ENCODE peak calls at places on chromosomes 13 and 19, in five cellular contexts. One of them, this sample, is unnamed. For H3K4me1, the result is how much of the 10 kb centered on the place peaks cover.

GRCh38 chr13:95573226-95573625 is 20.7 kb downstream of the CLDN10 start:
- DNase-seq in MM.1S: no peak
- DNase-seq in fibroblast of lung: peak
- DNase-seq in upper lobe of right lung: no peak
- DNase-seq in right lobe of liver: no peak
- DNase-seq in this sample: no peak

GRCh38 chr13:66563076-66563475 is 667.1 kb downstream of the PCDH9 start:
- DNase-seq in upper lobe of right lung: no peak
- DNase-seq in right lobe of liver: no peak
- DNase-seq in fibroblast of lung: peak
- DNase-seq in MM.1S: no peak
- DNase-seq in this sample: no peak

GRCh38 chr13:85693889-85694511 is 105.2 kb downstream of the SLITRK6 start:
- DNase-seq in fibroblast of lung: peak
- DNase-seq in upper lobe of right lung: no peak
- DNase-seq in right lobe of liver: no peak
- DNase-seq in MM.1S: no peak
- DNase-seq in this sample: no peak

GRCh38 chr19:8366961-8367326 is 3.0 kb downstream of the ANGPTL4 start:
- DNase-seq in MM.1S: no peak
- DNase-seq in upper lobe of right lung: peak
- DNase-seq in fibroblast of lung: peak
- DNase-seq in right lobe of liver: no peak
- DNase-seq in this sample: no peak

GRCh38 chr19:2425622-2426581 is 1.5 kb downstream of the TIMM13 start:
- DNase-seq in right lobe of liver: no peak
- DNase-seq in upper lobe of right lung: no peak
- DNase-seq in fibroblast of lung: no peak
- DNase-seq in MM.1S: no peak
- DNase-seq in this sample: no peak

GRCh38 chr13:112057434-112057735 is 9.6 kb upstream of the SOX1 start:
- DNase-seq in upper lobe of right lung: no peak
- DNase-seq in fibroblast of lung: no peak
- DNase-seq in right lobe of liver: no peak
- DNase-seq in MM.1S: no peak
- DNase-seq in this sample: no peak

GRCh38 chr19:10142701-10143375 is 23.1 kb upstream of the EIF3G start:
- DNase-seq in MM.1S: no peak
- DNase-seq in upper lobe of right lung: peak
- DNase-seq in right lobe of liver: no peak
- DNase-seq in fibroblast of lung: no peak
- DNase-seq in this sample: no peak

GRCh38 chr19:47243776-47244547 is 12.4 kb upstream of the CCDC9 start:
- DNase-seq in MM.1S: peak
- DNase-seq in upper lobe of right lung: peak
- DNase-seq in fibroblast of lung: peak
- DNase-seq in right lobe of liver: peak
- DNase-seq in this sample: peak

GRCh38 chr19:53879145-53880037 is 2.6 kb upstream of the PRKCG start:
- DNase-seq in upper lobe of right lung: peak
- DNase-seq in MM.1S: no peak
- DNase-seq in right lobe of liver: peak
- DNase-seq in fibroblast of lung: peak
- DNase-seq in this sample: peak

GRCh38 chr19:47210689-47211316 is 20.2 kb downstream of the BBC3 start:
- DNase-seq in MM.1S: peak
- DNase-seq in fibroblast of lung: peak
- DNase-seq in right lobe of liver: no peak
- DNase-seq in upper lobe of right lung: peak
- DNase-seq in this sample: peak

GRCh38 chr19:32404939-32405430 is 585 bp upstream of the DPY19L3 start:
- DNase-seq in fibroblast of lung: peak
- DNase-seq in right lobe of liver: peak
- DNase-seq in upper lobe of right lung: peak
- DNase-seq in MM.1S: peak
- DNase-seq in this sample: peak

GRCh38 chr19:38210458-38210987 is 13.5 kb downstream of the DPF1 start:
- DNase-seq in MM.1S: no peak
- DNase-seq in upper lobe of right lung: no peak
- DNase-seq in right lobe of liver: no peak
- DNase-seq in fibroblast of lung: peak
- DNase-seq in this sample: peak

GRCh38 chr19:6576869-6577281 is 14.1 kb downstream of the CD70 start:
- DNase-seq in MM.1S: no peak
- DNase-seq in fibroblast of lung: no peak
- DNase-seq in upper lobe of right lung: no peak
- DNase-seq in right lobe of liver: no peak
- DNase-seq in this sample: no peak

GRCh38 chr13:93466502-93467036 is 240.0 kb downstream of the GPC6 start:
- DNase-seq in fibroblast of lung: no peak
- DNase-seq in MM.1S: no peak
- DNase-seq in right lobe of liver: no peak
- DNase-seq in upper lobe of right lung: no peak
- DNase-seq in this sample: no peak

GRCh38 chr13:51826606-51827005 is 18.4 kb downstream of the TMEM272 start:
- DNase-seq in MM.1S: no peak
- DNase-seq in fibroblast of lung: no peak
- DNase-seq in upper lobe of right lung: no peak
- DNase-seq in right lobe of liver: no peak
- DNase-seq in this sample: no peak

GRCh38 chr19:20928371-20928770 is 5.3 kb downstream of the ZNF85 start:
- DNase-seq in fibroblast of lung: peak
- DNase-seq in upper lobe of right lung: no peak
- DNase-seq in MM.1S: no peak
- DNase-seq in right lobe of liver: no peak
- DNase-seq in this sample: no peak

GRCh38 chr19:54047626-54048025 is 16.1 kb downstream of the VSTM1 start:
- DNase-seq in upper lobe of right lung: no peak
- DNase-seq in right lobe of liver: no peak
- DNase-seq in MM.1S: no peak
- DNase-seq in fibroblast of lung: no peak
- DNase-seq in this sample: no peak

GRCh38 chr13:60351326-60351725 is 45.7 kb upstream of the TDRD3 start:
- DNase-seq in upper lobe of right lung: no peak
- DNase-seq in right lobe of liver: no peak
- DNase-seq in fibroblast of lung: peak
- DNase-seq in MM.1S: no peak
- DNase-seq in this sample: no peak

GRCh38 chr13:51827254-51827653 is 17.7 kb downstream of the TMEM272 start:
- DNase-seq in fibroblast of lung: no peak
- DNase-seq in right lobe of liver: no peak
- DNase-seq in upper lobe of right lung: no peak
- DNase-seq in MM.1S: no peak
- DNase-seq in this sample: no peak

GRCh38 chr19:54095136-54095858 is 5.3 kb downstream of the OSCAR start:
- DNase-seq in MM.1S: no peak
- DNase-seq in right lobe of liver: no peak
- DNase-seq in upper lobe of right lung: no peak
- DNase-seq in fibroblast of lung: no peak
- DNase-seq in this sample: no peak

GRCh38 chr13:80307401-80307987 is 33.4 kb downstream of the SPRY2 start:
- DNase-seq in upper lobe of right lung: no peak
- DNase-seq in fibroblast of lung: no peak
- DNase-seq in right lobe of liver: no peak
- DNase-seq in MM.1S: no peak
- DNase-seq in this sample: no peak

DNA sequence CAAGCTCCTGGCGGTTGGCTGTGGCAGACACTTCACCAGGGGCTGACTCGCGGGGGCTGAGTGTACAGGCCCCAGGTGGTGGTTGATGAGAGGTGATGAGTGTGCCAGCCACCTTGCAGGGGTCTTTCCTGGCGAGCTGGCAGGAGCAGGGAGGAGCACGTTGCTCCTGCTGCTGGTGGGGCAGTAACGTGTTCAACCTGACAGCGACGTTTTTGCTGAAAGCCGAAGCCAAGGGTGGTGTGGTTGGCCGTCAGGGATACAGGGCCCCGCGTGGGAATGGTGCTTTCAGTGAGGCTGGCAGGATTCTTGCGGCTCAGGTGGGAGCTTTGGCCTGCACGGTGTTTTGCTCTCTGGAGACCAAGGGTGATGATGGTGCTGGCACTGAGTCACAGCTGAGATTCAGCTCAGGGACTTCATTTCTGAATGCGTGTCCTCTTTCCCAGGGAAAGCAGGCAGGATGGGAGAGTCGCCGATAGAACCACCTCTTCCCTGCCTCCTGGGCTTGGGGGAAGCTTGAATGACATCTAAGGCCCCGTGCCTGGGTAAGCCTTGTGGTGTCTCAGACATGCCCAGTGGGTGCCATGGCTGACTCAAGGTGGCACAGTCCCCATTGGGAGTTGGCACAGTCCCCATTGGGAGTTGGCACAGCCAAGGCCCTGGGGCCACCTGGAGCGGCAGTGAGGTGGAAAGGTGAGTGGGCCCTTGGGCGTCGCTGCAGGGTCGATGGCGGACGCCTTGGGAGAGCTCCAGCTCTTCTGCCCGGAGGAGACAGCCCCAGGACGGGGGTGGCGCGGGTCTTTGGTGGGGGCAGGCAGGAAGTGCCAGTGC is 8.8 kb downstream of the DAZAP1 start:
- DNase-seq in fibroblast of lung: peak
- DNase-seq in upper lobe of right lung: no peak
- DNase-seq in right lobe of liver: peak
- DNase-seq in MM.1S: no peak
- DNase-seq in this sample: no peak
- H3K4me3 ChIP-seq in fibroblast of lung: peak
- H3K4me3 ChIP-seq in upper lobe of right lung: peak
- H3K4me3 ChIP-seq in right lobe of liver: no peak
- H3K4me3 ChIP-seq in MM.1S: no peak
- H3K4me3 ChIP-seq in this sample: peak

DNA sequence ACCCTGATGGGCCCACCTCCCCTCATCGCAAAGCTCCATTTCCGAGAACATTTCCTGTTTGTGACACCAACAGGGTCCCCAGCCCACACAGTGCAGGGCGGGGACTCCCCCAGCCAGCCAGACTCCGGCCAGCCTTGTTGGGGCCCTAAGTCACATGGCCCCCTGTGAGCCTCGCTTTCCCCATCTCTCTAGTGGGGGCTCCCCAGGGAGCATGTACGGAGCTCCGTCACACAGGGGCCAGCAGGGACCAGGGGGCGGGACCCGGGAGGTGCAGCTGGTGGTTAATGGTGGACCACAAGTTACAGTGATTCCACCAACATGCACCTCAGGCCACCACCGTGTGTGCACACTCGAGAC is 1.7 kb downstream of the TBXA2R start:
- DNase-seq in upper lobe of right lung: no peak
- DNase-seq in MM.1S: no peak
- DNase-seq in fibroblast of lung: no peak
- DNase-seq in right lobe of liver: no peak
- DNase-seq in this sample: no peak
- H3K4me1 ChIP-seq in upper lobe of right lung: under half
- H3K4me1 ChIP-seq in MM.1S: under half
- H3K4me1 ChIP-seq in fibroblast of lung: under half
- H3K4me1 ChIP-seq in right lobe of liver: under half
- H3K4me1 ChIP-seq in this sample: under half

GRCh38 chr19:18594824-18595373 is 6.3 kb downstream of the REX1BD start:
- DNase-seq in fibroblast of lung: no peak
- DNase-seq in MM.1S: no peak
- DNase-seq in upper lobe of right lung: peak
- DNase-seq in right lobe of liver: no peak
- DNase-seq in this sample: no peak
- H3K4me3 ChIP-seq in fibroblast of lung: no peak
- H3K4me3 ChIP-seq in MM.1S: peak
- H3K4me3 ChIP-seq in upper lobe of right lung: peak
- H3K4me3 ChIP-seq in right lobe of liver: no peak
- H3K4me3 ChIP-seq in this sample: peak

GRCh38 chr19:23055946-23056345 is 53.0 kb upstream of the ZNF728 start:
- DNase-seq in right lobe of liver: no peak
- DNase-seq in MM.1S: no peak
- DNase-seq in fibroblast of lung: no peak
- DNase-seq in upper lobe of right lung: no peak
- DNase-seq in this sample: no peak

GRCh38 chr19:23054456-23054855 is 51.5 kb upstream of the ZNF728 start:
- DNase-seq in fibroblast of lung: no peak
- DNase-seq in MM.1S: no peak
- DNase-seq in upper lobe of right lung: no peak
- DNase-seq in right lobe of liver: no peak
- DNase-seq in this sample: no peak

GRCh38 chr19:23055501-23055900 is 52.5 kb upstream of the ZNF728 start:
- DNase-seq in fibroblast of lung: no peak
- DNase-seq in right lobe of liver: no peak
- DNase-seq in upper lobe of right lung: no peak
- DNase-seq in MM.1S: no peak
- DNase-seq in this sample: no peak

GRCh38 chr19:23049256-23049655 is 46.3 kb upstream of the ZNF728 start:
- DNase-seq in MM.1S: no peak
- DNase-seq in right lobe of liver: no peak
- DNase-seq in upper lobe of right lung: no peak
- DNase-seq in fibroblast of lung: no peak
- DNase-seq in this sample: no peak

DNA sequence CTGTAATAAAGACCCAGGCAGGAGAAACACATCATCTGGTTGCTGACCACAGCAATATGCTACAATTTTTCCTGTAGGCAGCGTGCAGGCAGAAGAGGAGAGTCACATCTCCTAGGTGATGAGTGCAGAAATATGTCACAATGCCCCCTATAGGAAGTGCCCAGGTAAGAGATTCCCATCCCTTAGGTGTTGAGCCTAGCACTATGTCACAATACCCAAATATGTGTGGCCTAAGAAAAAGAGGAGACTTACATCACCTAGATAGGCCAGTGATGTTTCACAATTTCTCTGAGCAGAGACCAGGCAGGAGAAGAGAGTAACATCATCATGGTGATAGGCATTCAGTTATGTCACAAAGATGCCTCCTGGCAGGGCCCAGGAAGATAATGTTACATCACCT is 49.4 kb upstream of the ZNF728 start:
- DNase-seq in upper lobe of right lung: no peak
- DNase-seq in fibroblast of lung: no peak
- DNase-seq in MM.1S: no peak
- DNase-seq in right lobe of liver: no peak
- DNase-seq in this sample: no peak
- H3K4me1 ChIP-seq in upper lobe of right lung: under half
- H3K4me1 ChIP-seq in fibroblast of lung: under half
- H3K4me1 ChIP-seq in MM.1S: under half
- H3K4me1 ChIP-seq in right lobe of liver: under half
- H3K4me1 ChIP-seq in this sample: under half

DNA sequence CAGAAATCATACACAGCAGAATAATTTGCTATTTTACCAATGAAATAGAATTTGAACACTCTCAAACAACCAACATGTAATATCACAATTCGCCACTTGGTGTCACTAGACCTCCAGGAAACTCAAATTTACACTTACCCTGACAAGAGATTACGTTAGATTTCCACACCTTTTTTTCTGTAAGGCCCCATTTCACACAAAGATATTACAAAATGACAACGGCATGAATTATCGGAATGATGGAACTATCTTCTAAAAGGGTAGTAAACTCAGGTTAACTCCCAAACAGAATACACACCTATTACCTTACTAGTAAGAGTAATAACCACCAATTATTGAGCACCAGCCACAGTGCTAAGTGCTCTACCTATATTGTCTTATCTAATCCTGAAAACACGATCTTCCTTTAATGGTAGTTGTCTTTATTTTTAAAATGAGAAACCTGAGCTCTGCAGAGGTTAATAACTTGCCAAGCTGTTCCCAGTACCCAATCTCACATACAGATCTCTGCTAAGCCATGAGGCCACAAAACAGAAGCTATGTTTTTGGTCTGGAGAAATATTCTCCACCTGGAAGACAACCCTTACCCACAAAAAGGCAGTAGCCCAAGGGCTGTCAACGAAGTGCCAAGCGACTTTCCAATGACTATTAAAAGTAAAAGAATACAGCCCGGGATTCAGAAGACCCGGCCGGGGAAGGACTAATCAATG is 152.4 kb downstream of the DCLK1 start:
- DNase-seq in upper lobe of right lung: no peak
- DNase-seq in MM.1S: peak
- DNase-seq in right lobe of liver: no peak
- DNase-seq in fibroblast of lung: peak
- DNase-seq in this sample: no peak
- H3K4me3 ChIP-seq in upper lobe of right lung: no peak
- H3K4me3 ChIP-seq in MM.1S: no peak
- H3K4me3 ChIP-seq in right lobe of liver: no peak
- H3K4me3 ChIP-seq in fibroblast of lung: no peak
- H3K4me3 ChIP-seq in this sample: no peak